ENCODE peak calls at places on chromosomes 2 and 18, in nine cellular contexts. D, J, A, V, H, U, Z, W and L are unnamed samples.

GRCh38 chr2:85277416-85278158 is 50.2 kb downstream of the TGOLN2 start:
- DNase-seq in W (no peak), D (no peak), V (peak; percentile 86), H (peak; percentile 79), A (peak; percentile 89), Z (no peak), J (peak; percentile 72), U (peak; percentile 89), L (peak; percentile 44)

GRCh38 chr2:241315879-241316700 is at the start of gene SEPTIN2:
- DNase-seq in A (peak; percentile 28), Z (peak; percentile 43), D (peak; percentile 75), W (peak; percentile 36), H (peak; percentile 54), U (peak; percentile 53), J (peak; percentile 74), V (no peak), L (peak; percentile 41)

GRCh38 chr18:28802546-28802945 is 625.6 kb upstream of the CDH2 start:
- DNase-seq in H (peak; percentile 69), J (peak; percentile 36), V (no peak), D (no peak), A (peak; percentile 47), W (no peak), Z (no peak), U (peak; percentile 78), L (no peak)

GRCh38 chr18:49988101-49988500 is 174.8 kb upstream of the ACAA2 start:
- DNase-seq in A (no peak), D (no peak), V (no peak), U (no peak), W (no peak), H (no peak), Z (no peak), J (no peak), L (no peak)

GRCh38 chr18:46070683-46071614 is 1.1 kb downstream of the PSTPIP2 start:
- DNase-seq in A (no peak), V (no peak), W (no peak), D (peak; percentile 18), Z (no peak), H (no peak), U (no peak), J (no peak), L (no peak)

GRCh38 chr2:11278219-11278618 is 66.2 kb downstream of the ROCK2 start:
- DNase-seq in D (no peak), V (no peak), H (no peak), Z (no peak), A (no peak), U (no peak), J (no peak), W (no peak), L (no peak)

GRCh38 chr2:120764434-120764833 is 28.8 kb downstream of the GLI2 start:
- DNase-seq in J (no peak), U (no peak), V (no peak), H (no peak), A (no peak), W (no peak), Z (no peak), D (no peak), L (no peak)

GRCh38 chr2:110931648-110932047 is 189.1 kb upstream of the BCL2L11 start:
- DNase-seq in U (peak; percentile 61), W (no peak), H (peak; percentile 72), D (no peak), A (peak; percentile 15), J (no peak), Z (no peak), V (no peak), L (no peak)

GRCh38 chr18:79736846-79737245 is 57.2 kb downstream of the CTDP1 start:
- DNase-seq in V (no peak), J (no peak), W (no peak), D (no peak), H (no peak), Z (no peak), U (no peak), A (no peak), L (no peak)